ENCODE peak calls at places on chromosome 5, in nine cellular contexts. K, R, N, V, C, I, Y, H and D are unnamed samples.

GRCh38 chr5:178533136-178533535 is 57.1 kb downstream of the COL23A1 start:
- DNase-seq in K (no peak), R (no peak), N (no peak), V (no peak), C (no peak), I (no peak), Y (no peak), H (no peak), D (no peak)

GRCh38 chr5:149181702-149182101 is 40.4 kb downstream of the ABLIM3 start:
- DNase-seq in K (no peak), R (no peak), N (no peak), V (no peak), C (no peak), I (no peak), Y (no peak), H (no peak), D (no peak)

GRCh38 chr5:172459396-172460165 is 5.3 kb upstream of the SH3PXD2B start:
- DNase-seq in K (no peak), R (no peak), N (no peak), V (no peak), C (no peak), I (no peak), Y (no peak), H (no peak), D (no peak)

GRCh38 chr5:111548312-111548930 is 36.1 kb upstream of the STARD4 start:
- DNase-seq in K (no peak), R (no peak), N (no peak), V (no peak), C (no peak), I (no peak), Y (no peak), H (no peak), D (no peak)

GRCh38 chr5:390571-391491 is 52.1 kb upstream of the EXOC3 start:
- DNase-seq in K (no peak), R (no peak), N (peak; percentile 53), V (no peak), C (no peak), I (no peak), Y (no peak), H (no peak), D (no peak)

GRCh38 chr5:65925601-65926275 is 637 bp upstream of the ERBIN start:
- DNase-seq in K (peak; percentile 87), R (peak; percentile 94), N (peak; percentile 91), V (peak; percentile 50), C (peak; percentile 11), I (peak; percentile 68), Y (peak; percentile 66), H (peak; percentile 80), D (peak; percentile 93)

GRCh38 chr5:141100243-141100805 is at the start of gene PCDHB3:
- DNase-seq in K (no peak), R (peak; percentile 79), N (no peak), V (no peak), C (no peak), I (no peak), Y (no peak), H (no peak), D (no peak)

GRCh38 chr5:65483474-65484346 is 2.0 kb upstream of the ADAMTS6 start:
- DNase-seq in K (no peak), R (peak; percentile 89), N (no peak), V (no peak), C (no peak), I (no peak), Y (no peak), H (no peak), D (no peak)

GRCh38 chr5:59826996-59827395 is 66.5 kb downstream of the PDE4D start:
- DNase-seq in K (no peak), R (no peak), N (no peak), V (no peak), C (no peak), I (no peak), Y (no peak), H (no peak), D (no peak)

GRCh38 chr5:172642511-172642910 is 1.4 kb downstream of the NEURL1B start:
- DNase-seq in K (no peak), R (peak; percentile 32), N (no peak), V (no peak), C (no peak), I (no peak), Y (no peak), H (no peak), D (no peak)

GRCh38 chr5:143177263-143177994 is 226.1 kb downstream of the NR3C1 start:
- DNase-seq in K (peak; percentile 50), R (peak; percentile 97), N (no peak), V (peak; percentile 98), C (peak; percentile 63), I (no peak), Y (no peak), H (no peak), D (no peak)

GRCh38 chr5:154701181-154701580 is 54.0 kb upstream of the LARP1 start:
- DNase-seq in K (no peak), R (no peak), N (no peak), V (no peak), C (no peak), I (no peak), Y (no peak), H (no peak), D (no peak)

GRCh38 chr5:154696891-154697290 is 58.3 kb upstream of the LARP1 start:
- DNase-seq in K (no peak), R (no peak), N (no peak), V (no peak), C (no peak), I (no peak), Y (no peak), H (no peak), D (no peak)

GRCh38 chr5:154702477-154702876 is 52.7 kb upstream of the LARP1 start:
- DNase-seq in K (no peak), R (no peak), N (no peak), V (no peak), C (no peak), I (no peak), Y (no peak), H (no peak), D (no peak)

GRCh38 chr5:154697335-154697734 is 57.8 kb upstream of the LARP1 start:
- DNase-seq in K (no peak), R (peak; percentile 55), N (no peak), V (peak; percentile 10), C (no peak), I (no peak), Y (no peak), H (no peak), D (no peak)

DNA sequence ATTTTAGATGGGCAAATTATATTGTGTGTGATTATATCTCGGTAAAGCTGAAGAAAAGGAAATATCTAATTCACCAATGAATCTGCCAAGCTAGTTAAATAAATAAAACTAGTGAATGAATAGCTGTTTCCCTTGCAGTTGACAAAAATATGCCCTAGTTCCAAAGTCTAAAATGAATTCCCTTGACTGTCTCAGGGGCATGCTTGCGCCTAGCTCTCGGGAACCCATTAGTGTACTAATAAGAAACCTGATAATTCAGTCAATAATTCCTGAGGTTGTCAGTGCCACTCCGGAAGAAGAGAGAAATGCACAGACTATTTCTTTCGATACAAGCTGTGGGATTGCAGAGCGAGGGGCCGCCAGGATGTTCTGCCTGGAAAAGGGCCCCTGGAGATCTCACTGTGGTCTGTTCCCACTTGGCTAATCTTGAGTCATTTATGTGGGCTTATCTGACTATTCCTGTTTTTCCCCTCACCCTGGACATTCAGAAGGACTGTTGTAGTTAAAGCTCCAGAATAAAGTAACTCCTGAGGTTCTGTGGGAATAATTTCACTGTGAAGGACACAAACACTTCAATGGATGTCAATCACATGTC is 56.4 kb upstream of the LARP1 start:
- DNase-seq in K (no peak), R (no peak), N (no peak), V (no peak), C (no peak), I (no peak), Y (no peak), H (no peak), D (no peak)
- H3K27ac ChIP-seq in K (no peak overlapping the region), R (no peak overlapping the region), N (no peak overlapping the region), V (no peak overlapping the region), C (no peak overlapping the region), I (no peak overlapping the region), Y (no peak overlapping the region), H (no peak overlapping the region), D (no peak overlapping the region)

DNA sequence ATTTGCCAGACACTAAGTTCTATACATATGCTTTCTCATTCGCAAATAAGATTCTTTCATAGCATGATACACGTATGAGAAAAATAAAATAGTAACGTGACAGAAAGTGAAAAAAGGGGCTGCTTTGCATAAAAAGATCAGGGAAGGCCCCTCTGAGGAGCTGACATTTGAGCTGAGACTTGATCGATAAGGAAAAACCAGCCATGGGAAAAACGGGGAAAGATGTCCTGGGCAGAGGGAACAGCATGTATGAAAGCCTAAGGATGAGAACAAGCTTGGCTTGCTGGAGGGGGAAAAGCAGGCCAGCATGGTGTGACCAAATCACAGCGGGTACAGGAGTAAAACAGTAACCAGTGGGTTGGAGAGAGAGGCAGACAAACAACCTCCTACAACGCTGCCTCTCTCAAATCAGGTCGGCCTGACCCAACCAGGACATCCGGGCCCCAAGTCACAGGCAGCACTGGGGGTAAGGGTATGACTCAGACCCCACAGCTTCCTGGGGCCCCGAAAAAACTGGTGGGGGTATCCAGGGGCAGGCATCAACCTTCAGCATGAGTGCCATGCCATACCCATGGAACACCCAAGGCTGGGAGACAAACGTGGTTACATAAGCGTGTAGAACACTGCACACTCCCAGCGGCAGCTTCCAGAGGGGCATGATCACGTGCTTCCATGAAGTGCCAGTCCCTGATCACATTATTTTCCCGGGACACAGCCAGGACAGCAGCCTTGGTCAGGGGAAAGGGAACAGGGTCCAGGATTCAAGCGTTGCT is 2.2 kb downstream of the TNIP1 start:
- DNase-seq in K (no peak), R (no peak), N (no peak), V (no peak), C (no peak), I (peak; percentile 55), Y (no peak), H (no peak), D (no peak)
- H3K27ac ChIP-seq in K (no peak overlapping the region), R (no peak overlapping the region), N (no peak overlapping the region), V (no peak overlapping the region), C (no peak overlapping the region), I (no peak overlapping the region), Y (no peak overlapping the region), H (no peak overlapping the region), D (no peak overlapping the region)

GRCh38 chr5:173768267-173768806 is 119.8 kb upstream of the CPEB4 start:
- DNase-seq in K (no peak), R (no peak), N (no peak), V (no peak), C (no peak), I (no peak), Y (no peak), H (no peak), D (no peak)
- H3K27ac ChIP-seq in K (no peak overlapping the region), R (no peak overlapping the region), N (no peak overlapping the region), V (no peak overlapping the region), C (no peak overlapping the region), I (no peak overlapping the region), Y (no peak overlapping the region), H (no peak overlapping the region), D (no peak overlapping the region)

DNA sequence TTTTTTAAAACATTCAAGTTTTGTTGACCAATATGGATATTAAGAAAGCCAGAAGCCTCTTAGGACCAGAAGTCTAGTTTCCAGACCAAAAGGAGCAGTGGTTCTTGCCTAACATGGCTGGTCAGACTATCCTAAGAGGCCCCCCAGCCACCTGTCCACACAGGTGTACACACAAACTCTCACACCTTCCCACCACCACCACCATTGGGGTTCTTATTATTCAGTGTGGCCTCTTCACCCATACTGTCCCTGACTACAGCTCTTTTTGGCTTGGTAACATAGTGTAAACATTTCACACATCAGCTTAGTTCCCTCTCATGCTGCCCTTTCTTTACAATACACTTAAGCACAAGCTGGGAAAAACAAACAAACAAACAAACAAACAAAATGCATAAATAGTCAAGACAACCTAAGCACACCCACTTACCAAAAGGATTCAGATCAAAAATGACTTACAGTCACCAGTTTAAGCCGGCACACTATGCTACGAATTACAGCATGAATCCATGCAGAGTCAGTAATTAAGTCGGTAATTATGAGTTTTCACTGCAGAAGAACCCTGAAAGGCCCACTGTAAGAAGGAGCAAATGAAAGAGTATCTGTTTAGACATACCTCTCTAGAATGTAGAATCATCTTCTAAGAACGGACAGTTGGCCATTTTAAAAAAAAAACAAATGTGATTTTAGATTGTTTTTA is 9.5 kb downstream of the LHFPL2 start:
- DNase-seq in K (no peak), R (no peak), N (no peak), V (no peak), C (no peak), I (no peak), Y (no peak), H (no peak), D (no peak)
- H3K27ac ChIP-seq in K (no peak overlapping the region), R (peak overlapping the region; percentile 56), N (peak overlapping the region; percentile 34), V (peak overlapping the region; percentile 63), C (no peak overlapping the region), I (no peak overlapping the region), Y (no peak overlapping the region), H (peak overlapping the region; percentile 65), D (no peak overlapping the region)